ENCODE peak calls at places on chromosome 22, in seven cellular contexts. H, Q, N, T, F, M and V are unnamed samples.

GRCh38 chr22:48783821-48784266 is 1043.8 kb downstream of the BRD1 start:
- DNase-seq in H (no peak), Q (no peak), N (no peak), T (no peak), F (no peak), M (no peak), V (no peak)

GRCh38 chr22:18110194-18110943 is at the start of gene TUBA8:
- DNase-seq in H (peak; percentile 48), Q (peak; percentile 55), N (peak; percentile 87), T (no peak), F (peak; percentile 27), M (peak; percentile 40), V (no peak)

GRCh38 chr22:19039796-19040580 is 82.2 kb downstream of the DGCR2 start:
- DNase-seq in H (no peak), Q (no peak), N (no peak), T (no peak), F (no peak), M (no peak), V (no peak)

GRCh38 chr22:23115369-23115768 is 26.4 kb downstream of the RSPH14 start:
- DNase-seq in H (no peak), Q (no peak), N (no peak), T (no peak), F (no peak), M (no peak), V (no peak)

GRCh38 chr22:45914309-45914708 is 62.7 kb downstream of the WNT7B start:
- DNase-seq in H (no peak), Q (no peak), N (no peak), T (no peak), F (no peak), M (no peak), V (no peak)

GRCh38 chr22:17269607-17270261 is 50.5 kb upstream of the ADA2 start:
- DNase-seq in H (no peak), Q (no peak), N (no peak), T (no peak), F (no peak), M (no peak), V (no peak)

GRCh38 chr22:48866906-48867597 is 960.6 kb downstream of the BRD1 start:
- DNase-seq in H (no peak), Q (no peak), N (no peak), T (peak; percentile 40), F (no peak), M (no peak), V (peak; percentile 70)

GRCh38 chr22:20243176-20243544 is 25.0 kb downstream of the RTN4R start:
- DNase-seq in H (no peak), Q (no peak), N (no peak), T (no peak), F (no peak), M (no peak), V (no peak)

GRCh38 chr22:35205141-35205775 is 52.0 kb upstream of the HMGXB4 start:
- DNase-seq in H (no peak), Q (no peak), N (no peak), T (no peak), F (no peak), M (no peak), V (no peak)

GRCh38 chr22:23833017-23833795 is 5.6 kb downstream of the DERL3 start:
- DNase-seq in H (no peak), Q (no peak), N (no peak), T (no peak), F (no peak), M (no peak), V (peak; percentile 80)

GRCh38 chr22:49964493-49965290 is 4.1 kb downstream of the PIM3 start:
- DNase-seq in H (peak; percentile 26), Q (peak; percentile 10), N (no peak), T (no peak), F (no peak), M (no peak), V (peak; percentile 69)

GRCh38 chr22:38214248-38215056 is 12.7 kb downstream of the MAFF start:
- DNase-seq in H (peak; percentile 41), Q (peak; percentile 67), N (peak; percentile 94), T (peak; percentile 51), F (peak; percentile 34), M (peak; percentile 72), V (no peak)

GRCh38 chr22:23284504-23285033 is 104.3 kb downstream of the BCR start:
- DNase-seq in H (no peak), Q (no peak), N (no peak), T (no peak), F (no peak), M (no peak), V (no peak)

GRCh38 chr22:38135133-38135706 is 24.7 kb upstream of the BAIAP2L2 start:
- DNase-seq in H (no peak), Q (no peak), N (no peak), T (peak; percentile 44), F (peak; percentile 90), M (peak; percentile 95), V (no peak)

GRCh38 chr22:18104566-18104965 is 6.0 kb upstream of the TUBA8 start:
- DNase-seq in H (no peak), Q (no peak), N (peak; percentile 58), T (no peak), F (no peak), M (no peak), V (no peak)

GRCh38 chr22:41842996-41843970 is 10.4 kb downstream of the SREBF2 start:
- DNase-seq in H (no peak), Q (peak; percentile 64), N (no peak), T (no peak), F (no peak), M (peak; percentile 57), V (no peak)

GRCh38 chr22:43437871-43438475 is 26.2 kb downstream of the MPPED1 start:
- DNase-seq in H (no peak), Q (no peak), N (no peak), T (no peak), F (no peak), M (no peak), V (no peak)

GRCh38 chr22:42202669-42203068 is 67.8 kb downstream of the TCF20 start:
- DNase-seq in H (no peak), Q (no peak), N (no peak), T (no peak), F (peak; percentile 3), M (no peak), V (no peak)

GRCh38 chr22:23888615-23889401 is 5.4 kb upstream of the MIF start:
- DNase-seq in H (no peak), Q (no peak), N (no peak), T (no peak), F (no peak), M (no peak), V (no peak)

GRCh38 chr22:26442086-26442756 is 13.2 kb downstream of the ASPHD2 start:
- DNase-seq in H (no peak), Q (no peak), N (no peak), T (no peak), F (peak; percentile 43), M (peak; percentile 34), V (no peak)

DNA sequence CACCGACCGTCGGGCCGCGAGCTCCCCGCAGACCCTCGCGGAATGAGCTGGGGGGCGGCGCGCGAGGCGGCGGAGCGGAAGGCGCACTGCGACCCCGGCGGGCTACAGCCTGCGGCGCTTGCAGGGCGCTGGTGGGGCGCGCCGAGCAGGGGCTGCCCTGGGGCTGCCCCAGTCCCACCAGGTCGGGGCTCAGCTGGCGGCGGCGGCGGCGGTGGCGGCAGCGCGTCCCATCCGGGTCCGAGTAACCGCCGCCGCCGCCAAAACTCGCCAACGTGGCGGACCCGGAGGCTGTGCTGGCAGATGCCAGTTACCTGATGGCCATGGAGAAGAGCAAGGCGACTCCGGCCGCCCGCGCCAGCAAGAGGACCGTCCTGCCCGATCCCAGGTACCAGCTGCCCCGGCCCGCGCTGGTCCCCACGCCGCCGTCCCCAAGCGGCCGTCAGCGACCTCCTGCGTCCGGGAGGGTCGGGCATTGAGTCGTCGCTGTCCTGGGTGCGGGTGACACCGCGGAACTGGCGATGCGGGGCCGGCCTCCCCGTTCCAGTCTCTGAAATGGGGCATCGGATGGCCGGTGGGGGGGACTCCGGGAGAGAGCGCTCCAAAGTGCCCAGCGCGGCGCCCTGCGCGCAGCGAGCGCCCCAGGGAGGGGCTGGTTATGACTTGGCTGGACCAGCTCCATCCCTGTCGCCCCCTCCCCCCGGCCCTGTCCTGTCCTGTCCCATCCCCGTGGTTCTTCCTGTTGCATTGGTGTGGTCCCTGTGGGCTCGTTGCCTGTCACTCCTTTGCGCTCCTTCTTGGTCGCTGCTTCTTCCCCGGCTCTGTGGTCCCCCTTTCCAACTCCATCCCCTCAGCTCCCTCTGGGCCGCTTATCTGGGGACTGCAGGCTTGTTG is 63.5 kb downstream of the CRYBB2 start:
- DNase-seq in H (no peak), Q (no peak), N (no peak), T (no peak), F (no peak), M (no peak), V (no peak)
- TF ChIP-seq CTCF in H (no peak), Q (no peak), N (no peak), T (no peak), F (no peak), M (no peak), V (no peak)

GRCh38 chr22:44913198-44913983 is 96.4 kb downstream of the PHF21B start:
- DNase-seq in H (no peak), Q (no peak), N (no peak), T (no peak), F (no peak), M (no peak), V (peak; percentile 76)
- TF ChIP-seq CTCF in H (no peak), Q (no peak), N (no peak), T (no peak), F (no peak), M (no peak), V (no peak)

DNA sequence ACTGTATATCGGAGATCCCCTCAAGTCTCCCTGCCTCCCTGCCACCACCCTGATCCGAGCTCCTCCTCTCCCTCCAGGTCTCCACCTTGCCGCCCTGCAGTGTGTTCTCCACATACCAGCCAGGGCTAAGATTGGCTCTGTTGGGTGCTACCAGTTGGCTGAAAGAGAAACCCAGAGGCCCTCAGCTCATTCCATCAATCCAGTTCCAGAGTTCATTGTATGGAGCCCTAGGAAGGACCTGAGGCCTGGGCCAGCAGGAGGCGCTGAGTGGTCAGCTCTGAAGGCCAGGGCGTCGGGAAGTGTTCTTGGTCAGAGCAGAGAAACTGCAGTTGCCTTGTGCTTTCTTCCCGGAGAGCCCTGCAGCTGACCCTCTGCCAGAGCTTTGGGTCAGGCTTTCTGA is 2.2 kb upstream of the TOP3B start:
- DNase-seq in H (no peak), Q (no peak), N (peak; percentile 45), T (no peak), F (peak; percentile 22), M (peak; percentile 39), V (no peak)
- TF ChIP-seq CTCF in H (no peak), Q (no peak), N (peak; percentile 32), T (no peak), F (peak; percentile 62), M (peak; percentile 14), V (peak; percentile 48)

DNA sequence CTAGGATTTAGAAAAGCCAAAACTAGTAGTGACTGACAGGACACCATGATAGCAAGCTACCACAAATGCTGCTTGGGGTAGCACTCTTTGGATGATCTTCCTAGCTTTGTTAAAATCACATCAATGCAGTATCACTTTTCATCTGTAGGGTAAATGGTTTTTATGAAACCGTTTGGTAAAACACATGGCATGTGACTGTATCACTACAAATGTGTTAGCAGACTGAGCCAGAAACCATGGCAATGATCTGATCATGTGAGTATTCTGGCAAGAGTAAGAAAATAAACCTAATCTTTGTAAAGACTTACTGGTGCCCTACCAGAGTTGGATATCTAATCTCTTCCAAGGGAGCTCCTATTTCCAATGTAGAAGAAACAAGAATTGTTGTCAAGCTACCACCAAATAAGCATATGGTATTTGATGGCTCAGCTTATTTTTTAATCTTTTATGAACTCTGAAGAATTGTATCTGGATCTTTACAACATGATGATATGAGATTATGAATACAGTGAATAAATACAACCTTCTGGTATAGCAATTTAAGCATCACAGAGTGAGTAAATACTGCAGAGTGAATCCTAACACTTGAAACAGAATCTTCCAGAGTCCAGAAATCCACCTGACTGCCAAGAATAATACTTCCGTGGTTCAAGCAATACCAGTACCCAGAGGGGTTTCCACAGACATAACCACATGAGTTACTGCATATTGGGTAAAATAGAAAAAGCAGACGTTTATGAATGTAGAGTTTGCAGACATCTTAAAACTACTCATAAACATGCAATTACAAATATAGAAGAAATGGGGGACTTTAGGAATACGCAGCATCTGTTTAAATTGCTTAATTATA is 238.9 kb downstream of the TTC28 start:
- DNase-seq in H (peak; percentile 19), Q (peak; percentile 17), N (no peak), T (no peak), F (no peak), M (no peak), V (no peak)
- TF ChIP-seq CTCF in H (no peak), Q (no peak), N (no peak), T (peak; percentile 11), F (peak; percentile 3), M (no peak), V (no peak)